ENCODE peak calls at places on chromosomes 4 and X, in five cellular contexts. N is H9; A is activated B cell treated with CpG ODN at 0.5 μM for 24 hours; C is GM20000; P is stimulated activated naive CD4-positive, alpha-beta T cell treated with Interleukin-2 at 50 U/mL for 16 hours. R is an unnamed sample.

GRCh38 chr4:53043096-53043495 is 181.0 kb downstream of the RASL11B start:
- DNase-seq in C (no peak), P (no peak), N (no peak), A (no peak), R (no peak)

GRCh38 chrX:75968293-75968692 is 183.2 kb upstream of the MAGEE2 start:
- DNase-seq in P (no peak), A (no peak), C (no peak), N (peak), R (no peak)

GRCh38 chrX:10904220-10904619 is 206.9 kb upstream of the HCCS start:
- DNase-seq in N (no peak), P (no peak), A (no peak), C (no peak), R (no peak)

GRCh38 chrX:18674417-18674787 is 2.5 kb upstream of the RS1 start:
- DNase-seq in N (peak), C (peak), A (peak), P (no peak), R (no peak)

GRCh38 chrX:12956704-12957541 is 18.0 kb upstream of the TMSB4X start:
- DNase-seq in P (peak), N (no peak), A (no peak), C (peak), R (no peak)

GRCh38 chr4:24880171-24880570 is 32.7 kb downstream of the CCDC149 start:
- DNase-seq in A (no peak), C (no peak), P (no peak), N (no peak), R (no peak)

GRCh38 chr4:3449047-3449573 is 7.3 kb downstream of the HGFAC start:
- DNase-seq in N (no peak), P (no peak), C (no peak), A (no peak), R (no peak)

GRCh38 chr4:146051724-146052396 is 113.2 kb upstream of the ZNF827 start:
- DNase-seq in C (no peak), P (no peak), A (no peak), N (no peak), R (no peak)

GRCh38 chrX:63932907-63933306 is 147.9 kb upstream of the ARHGEF9 start:
- DNase-seq in P (no peak), N (no peak), A (no peak), C (no peak), R (no peak)

GRCh38 chr4:126047114-126047513 is 732.4 kb downstream of the FAT4 start:
- DNase-seq in A (no peak), N (no peak), P (no peak), C (no peak), R (no peak)

GRCh38 chr4:20889901-20890300 is 189.6 kb downstream of the PACRGL start:
- DNase-seq in N (no peak), C (no peak), P (no peak), A (no peak), R (no peak)

GRCh38 chr4:19844436-19844835 is 407.3 kb upstream of the SLIT2 start:
- DNase-seq in N (no peak), A (no peak), P (no peak), C (no peak), R (no peak)

GRCh38 chrX:121733514-121733913 is 686.1 kb downstream of the GLUD2 start:
- DNase-seq in N (no peak), A (no peak), P (no peak), C (no peak), R (no peak)

GRCh38 chr4:180541678-180542077 is 1701.5 kb upstream of the TENM3 start:
- DNase-seq in N (no peak), C (no peak), A (no peak), P (no peak), R (no peak)

GRCh38 chrX:39149761-39150160 is 348.5 kb downstream of the MID1IP1 start:
- DNase-seq in P (peak), C (peak), N (peak), A (peak), R (peak)

R was measured in psoas muscle.